ENCODE peak calls at places on chromosomes 4 and X, in six cellular contexts. P is suprapubic skin, V is IMR-90, M is tibial nerve, D is sigmoid colon, L is body of pancreas. K is an unnamed sample.

GRCh38 chr4:177242651-177243296 is 66.9 kb upstream of the NEIL3 start:
- DNase-seq in P (no peak), V (peak; percentile 48), M (no peak), D (no peak), L (no peak), K (no peak)

GRCh38 chr4:61202638-61203495 is 2.7 kb downstream of the ADGRL3 start:
- DNase-seq in P (no peak), V (no peak), M (no peak), D (no peak), L (no peak), K (no peak)

GRCh38 chr4:79258614-79259176 is 67.2 kb downstream of the NAA11 start:
- DNase-seq in P (no peak), V (no peak), M (no peak), D (no peak), L (no peak), K (no peak)

GRCh38 chrX:9131066-9131465 is 97.1 kb upstream of the FAM9B start:
- DNase-seq in P (no peak), V (peak; percentile 24), M (no peak), D (no peak), L (no peak), K (no peak)

GRCh38 chr4:60805500-60806313 is 394.4 kb upstream of the ADGRL3 start:
- DNase-seq in P (no peak), V (peak; percentile 31), M (no peak), D (no peak), L (no peak), K (no peak)

GRCh38 chr4:113958766-113959540 is 20.5 kb downstream of the ARSJ start:
- DNase-seq in P (no peak), V (peak; percentile 97), M (no peak), D (no peak), L (no peak), K (no peak)

GRCh38 chr4:181966084-181966483 is 277.1 kb upstream of the TENM3 start:
- DNase-seq in P (no peak), V (peak; percentile 68), M (no peak), D (no peak), L (no peak), K (no peak)

GRCh38 chr4:143558823-143559756 is 45.6 kb downstream of the SMARCA5 start:
- DNase-seq in P (no peak), V (peak; percentile 20), M (peak; percentile 36), D (peak; percentile 77), L (peak; percentile 92), K (peak; percentile 36)

GRCh38 chr4:162116085-162116784 is 47.6 kb downstream of the FSTL5 start:
- DNase-seq in P (no peak), V (no peak), M (no peak), D (no peak), L (no peak), K (no peak)

GRCh38 chr4:128288689-128289106 is 1.1 kb upstream of the PGRMC2 start:
- DNase-seq in P (no peak), V (peak; percentile 56), M (no peak), D (no peak), L (peak; percentile 21), K (no peak)

GRCh38 chr4:76087007-76087769 is 12.7 kb downstream of the ART3 start:
- DNase-seq in P (no peak), V (peak; percentile 61), M (peak; percentile 39), D (no peak), L (peak; percentile 69), K (no peak)

GRCh38 chrX:152881289-152881688 is 16.6 kb upstream of the ZNF185 start:
- DNase-seq in P (no peak), V (no peak), M (no peak), D (no peak), L (no peak), K (no peak)
- H3K9me3 ChIP-seq in P (no peaks in the 10 kb centered on the region), V (peaks cover 5% of the 10 kb centered on the region), M (no peaks in the 10 kb centered on the region), D (no peaks in the 10 kb centered on the region), L (no peaks in the 10 kb centered on the region), K (no peaks in the 10 kb centered on the region)

GRCh38 chrX:145630081-145630480 is 187.5 kb upstream of the SLITRK2 start:
- DNase-seq in P (no peak), V (no peak), M (no peak), D (no peak), L (no peak), K (no peak)
- TF ChIP-seq POLR2A in P (no peak), V (no peak), M (no peak), D (no peak), L (no peak), K (no peak)

GRCh38 chr4:2797545-2798305 is 4.8 kb downstream of the SH3BP2 start:
- DNase-seq in P (peak; percentile 78), V (no peak), M (no peak), D (peak; percentile 59), L (peak; percentile 80), K (peak; percentile 11)

GRCh38 chr4:2797188-2797544 is 4.3 kb downstream of the SH3BP2 start:
- DNase-seq in P (peak; percentile 73), V (no peak), M (no peak), D (peak; percentile 55), L (no peak), K (peak; percentile 9)

GRCh38 chr4:2799444-2799911 is 6.6 kb downstream of the SH3BP2 start:
- DNase-seq in P (peak; percentile 75), V (no peak), M (no peak), D (peak; percentile 71), L (no peak), K (peak; percentile 34)

GRCh38 chr4:2799971-2800690 is 7.2 kb downstream of the SH3BP2 start:
- DNase-seq in P (peak; percentile 76), V (no peak), M (no peak), D (peak; percentile 70), L (peak; percentile 17), K (peak; percentile 52)

DNA sequence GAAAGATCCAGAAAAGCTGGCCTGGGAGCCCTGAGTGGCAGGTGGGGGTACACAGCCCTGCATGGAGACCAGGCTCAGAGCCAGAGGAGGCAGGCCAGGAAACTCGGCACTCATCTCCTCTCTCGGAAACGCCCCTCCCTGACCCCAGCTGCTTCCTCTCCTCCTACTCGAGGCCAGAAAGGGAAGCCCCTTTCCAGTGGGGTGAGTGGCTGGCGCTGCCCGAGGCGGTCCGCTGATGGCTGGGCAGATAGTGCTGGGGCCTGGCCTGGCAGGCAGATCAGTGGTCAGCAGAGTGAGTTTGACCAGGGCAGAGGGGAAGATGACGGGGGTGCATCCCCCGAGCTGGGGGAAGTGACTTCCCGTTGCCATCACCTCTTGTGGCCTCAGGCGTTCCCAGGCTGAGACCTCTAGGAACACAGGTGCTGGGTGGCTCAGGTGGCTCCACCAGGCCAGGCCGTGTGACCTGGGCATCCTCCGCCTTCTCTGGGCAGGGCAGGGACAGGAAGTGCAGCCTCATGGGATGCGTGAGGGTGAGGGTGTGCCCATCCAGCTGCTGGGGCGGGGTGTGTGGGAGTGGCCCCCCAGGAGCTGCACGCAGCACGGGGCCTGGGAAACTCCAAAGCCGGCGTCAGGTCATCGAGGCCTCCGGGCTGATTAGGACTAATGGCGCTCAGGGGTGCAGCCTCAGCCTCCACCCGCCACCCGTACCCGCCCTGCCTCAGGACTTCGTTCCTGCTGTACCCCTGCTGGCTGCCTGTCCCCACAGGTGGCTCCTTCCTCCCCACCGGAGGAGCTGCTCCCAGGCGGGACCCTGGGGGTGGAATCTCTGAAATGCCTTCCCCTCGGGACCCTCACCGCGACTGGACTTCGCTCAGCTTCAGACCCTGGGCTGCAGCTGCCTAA is 5.8 kb downstream of the SH3BP2 start:
- DNase-seq in P (peak; percentile 88), V (no peak), M (no peak), D (peak; percentile 83), L (peak; percentile 50), K (peak; percentile 57)
- H3K4me3 ChIP-seq in P (peak overlapping the region; percentile 40), V (no peak overlapping the region), M (peak overlapping the region; percentile 15), D (no peak overlapping the region), L (no peak overlapping the region), K (no peak overlapping the region)

GRCh38 chrX:152876931-152877840 is 20.7 kb upstream of the ZNF185 start:
- DNase-seq in P (no peak), V (no peak), M (no peak), D (no peak), L (no peak), K (no peak)
- H3K9me3 ChIP-seq in P (no peaks in the 10 kb centered on the region), V (peaks cover 11% of the 10 kb centered on the region), M (no peaks in the 10 kb centered on the region), D (no peaks in the 10 kb centered on the region), L (no peaks in the 10 kb centered on the region), K (no peaks in the 10 kb centered on the region)